ENCODE peak calls at places on chromosomes 4 and X, in six cellular contexts. T is GM12878, Y is K562, I is HCT116, D is H1, P is HepG2. G is an unnamed sample.

GRCh38 chr4:130035391-130035790 is 939.4 kb downstream of the C4orf33 start:
- DNase-seq in T (no peak), Y (no peak), I (no peak), D (no peak), P (no peak), G (no peak)

GRCh38 chr4:28287837-28288236 is 1427.2 kb downstream of the STIM2 start:
- DNase-seq in T (no peak), Y (no peak), I (no peak), D (no peak), P (no peak), G (no peak)

GRCh38 chr4:121827851-121828250 is 4.2 kb upstream of the CCNA2 start:
- DNase-seq in T (no peak), Y (peak; percentile 26), I (no peak), D (no peak), P (no peak), G (no peak)

GRCh38 chr4:22417408-22417807 is 98.5 kb downstream of the ADGRA3 start:
- DNase-seq in T (no peak), Y (no peak), I (no peak), D (no peak), P (no peak), G (no peak)

GRCh38 chr4:140359571-140360427 is 13.6 kb upstream of the SCOC start:
- DNase-seq in T (no peak), Y (peak; percentile 59), I (peak; percentile 83), D (peak; percentile 47), P (peak; percentile 78), G (peak; percentile 70)

GRCh38 chr4:21802406-21802805 is 146.2 kb downstream of the KCNIP4 start:
- DNase-seq in T (no peak), Y (no peak), I (no peak), D (no peak), P (no peak), G (no peak)

GRCh38 chrX:43500996-43501694 is 155.0 kb upstream of the MAOA start:
- DNase-seq in T (no peak), Y (no peak), I (no peak), D (no peak), P (no peak), G (no peak)

GRCh38 chr4:139030614-139031235 is 15.1 kb downstream of the NOCT start:
- DNase-seq in T (peak; percentile 61), Y (peak; percentile 63), I (peak; percentile 61), D (peak; percentile 43), P (peak; percentile 67), G (peak; percentile 52)

GRCh38 chr4:68368566-68369473 is 18.9 kb upstream of the YTHDC1 start:
- DNase-seq in T (no peak), Y (no peak), I (no peak), D (no peak), P (no peak), G (no peak)

GRCh38 chr4:167775374-167775773 is 317.0 kb upstream of the ANXA10 start:
- DNase-seq in T (no peak), Y (no peak), I (no peak), D (no peak), P (no peak), G (no peak)

GRCh38 chrX:99117011-99117410 is 1293.1 kb downstream of the PCDH19 start:
- DNase-seq in T (no peak), Y (no peak), I (no peak), D (peak; percentile 0), P (no peak), G (no peak)

GRCh38 chr4:89489338-89489771 is 181.8 kb upstream of the GPRIN3 start:
- DNase-seq in T (no peak), Y (no peak), I (no peak), D (no peak), P (no peak), G (no peak)

GRCh38 chrX:148501121-148502066 is 977 bp downstream of the AFF2 start:
- DNase-seq in T (no peak), Y (no peak), I (no peak), D (no peak), P (no peak), G (no peak)

GRCh38 chr4:156608651-156609050 is 362.9 kb downstream of the PDGFC start:
- DNase-seq in T (no peak), Y (no peak), I (no peak), D (no peak), P (no peak), G (no peak)

GRCh38 chr4:153780876-153781275 is 8.0 kb downstream of the SFRP2 start:
- DNase-seq in T (peak; percentile 9), Y (no peak), I (no peak), D (no peak), P (no peak), G (no peak)
- TF ChIP-seq ZNF274 in T (no peak), Y (no peak), I (no peak), D (no peak), P (no peak), G (no peak)

GRCh38 chrX:41923925-41924693 is 755 bp upstream of the CASK start:
- DNase-seq in T (no peak), Y (peak; percentile 7), I (peak; percentile 22), D (no peak), P (no peak), G (no peak)
- TF ChIP-seq ZNF274 in T (no peak), Y (no peak), I (no peak), D (no peak), P (no peak), G (no peak)

GRCh38 chr4:86366920-86367319 is 7.1 kb upstream of the MAPK10 start:
- DNase-seq in T (no peak), Y (no peak), I (no peak), D (no peak), P (no peak), G (no peak)
- TF ChIP-seq ZNF274 in T (no peak), Y (no peak), I (no peak), D (no peak), P (no peak), G (no peak)

GRCh38 chrX:40552768-40553167 is 28.0 kb upstream of the ATP6AP2 start:
- DNase-seq in T (no peak), Y (peak; percentile 18), I (no peak), D (no peak), P (no peak), G (no peak)
- TF ChIP-seq ZNF274 in T (no peak), Y (no peak), I (no peak), D (no peak), P (no peak), G (no peak)